ENCODE peak calls at places on chromosomes 7 and 10, in eight cellular contexts. L is foreskin fibroblast; V is fibroblast of pulmonary artery; J is NCI-H1417; K is hypothalamus; E is anterior cingulate cortex; Z is activated T-cell treated with anti-CD3 and anti-CD28 coated beads for 48 hours; B is stimulated activated CD8-positive, alpha-beta memory T cell treated with anti-CD3 and anti-CD28 coated beads, Interleukin-7, amount 100 ng/mL, for 48 hours. S is an unnamed sample.

GRCh38 chr7:113197274-113197673 is 78.9 kb upstream of the SMIM30 start:
- DNase-seq in L (peak), V (peak), J (no peak), K (no peak), E (no peak), Z (no peak), B (no peak), S (no peak)

GRCh38 chr7:97693586-97693985 is 38.3 kb upstream of the TAC1 start:
- DNase-seq in L (no peak), V (no peak), J (no peak), K (no peak), E (no peak), Z (no peak), B (no peak), S (no peak)

GRCh38 chr7:128094111-128094570 is 62.9 kb upstream of the LRRC4 start:
- DNase-seq in L (no peak), V (no peak), J (no peak), K (no peak), E (no peak), Z (no peak), B (no peak), S (no peak)

GRCh38 chr10:113890769-113891168 is 36.3 kb downstream of the NHLRC2 start:
- DNase-seq in L (no peak), V (no peak), J (no peak), K (no peak), E (no peak), Z (no peak), B (no peak), S (no peak)

GRCh38 chr7:102469351-102469971 is 4.7 kb downstream of the LRWD1 start:
- DNase-seq in L (no peak), V (no peak), J (no peak), K (no peak), E (no peak), Z (no peak), B (no peak), S (peak)

GRCh38 chr10:31017534-31018361 is 13.9 kb downstream of the ZNF438 start:
- DNase-seq in L (no peak), V (no peak), J (no peak), K (no peak), E (no peak), Z (no peak), B (no peak), S (no peak)

GRCh38 chr10:80462986-80463741 is 9.1 kb downstream of the TSPAN14 start:
- DNase-seq in L (peak), V (no peak), J (peak), K (no peak), E (no peak), Z (no peak), B (no peak), S (no peak)

GRCh38 chr7:19772858-19773337 is 519 bp downstream of the TMEM196 start:
- DNase-seq in L (peak), V (peak), J (no peak), K (no peak), E (no peak), Z (no peak), B (no peak), S (no peak)

GRCh38 chr10:86160890-86161585 is 205.6 kb downstream of the GRID1 start:
- DNase-seq in L (no peak), V (no peak), J (no peak), K (no peak), E (no peak), Z (no peak), B (no peak), S (peak)

GRCh38 chr10:86281396-86281795 is 85.2 kb downstream of the GRID1 start:
- DNase-seq in L (no peak), V (no peak), J (no peak), K (no peak), E (no peak), Z (no peak), B (no peak), S (peak)

GRCh38 chr10:51530540-51530939 is 168.9 kb downstream of the CSTF2T start:
- DNase-seq in L (no peak), V (no peak), J (no peak), K (no peak), E (no peak), Z (no peak), B (no peak), S (no peak)

GRCh38 chr10:21964983-21965665 is 38.4 kb downstream of the DNAJC1 start:
- DNase-seq in L (no peak), V (no peak), J (no peak), K (no peak), E (no peak), Z (no peak), B (no peak), S (no peak)

GRCh38 chr10:98472171-98472570 is 25.4 kb upstream of the HPS1 start:
- DNase-seq in L (no peak), V (no peak), J (no peak), K (no peak), E (no peak), Z (no peak), B (no peak), S (no peak)

GRCh38 chr10:126640391-126640790 is 30.1 kb downstream of the C10orf90 start:
- DNase-seq in L (no peak), V (no peak), J (no peak), K (no peak), E (no peak), Z (no peak), B (no peak), S (no peak)

GRCh38 chr7:72538147-72538546 is 126.0 kb upstream of the CALN1 start:
- DNase-seq in L (no peak), V (no peak), J (no peak), K (no peak), E (no peak), Z (no peak), B (no peak), S (no peak)

GRCh38 chr10:97981816-97982215 is 48.6 kb downstream of the CRTAC1 start:
- DNase-seq in L (no peak), V (no peak), J (no peak), K (no peak), E (no peak), Z (no peak), B (no peak), S (no peak)

GRCh38 chr7:30471205-30471604 is 7.4 kb downstream of the NOD1 start:
- DNase-seq in L (no peak), V (no peak), J (no peak), K (no peak), E (no peak), Z (no peak), B (no peak), S (peak)